ENCODE peak calls at places on chromosome 20, in four cellular contexts. Z is cardiac muscle cell, Y is heart right ventricle, D is brain microvascular endothelial cell. H is an unnamed sample.

GRCh38 chr20:36408219-36408618 is 102.1 kb downstream of the DLGAP4 start:
- DNase-seq in Z (no peak), Y (no peak), D (peak; percentile 29), H (peak; percentile 91)

GRCh38 chr20:38870733-38871559 is 55.3 kb upstream of the FAM83D start:
- DNase-seq in Z (no peak), Y (peak; percentile 16), D (no peak), H (no peak)

GRCh38 chr20:49293122-49293521 is 15.3 kb upstream of the ZNFX1 start:
- DNase-seq in Z (no peak), Y (no peak), D (no peak), H (no peak)

GRCh38 chr20:39880890-39881289 is 808.1 kb downstream of the MAFB start:
- DNase-seq in Z (no peak), Y (no peak), D (no peak), H (no peak)

GRCh38 chr20:61807426-61808160 is 258.1 kb downstream of the TAF4 start:
- DNase-seq in Z (no peak), Y (no peak), D (no peak), H (peak; percentile 80)

GRCh38 chr20:34618676-34619075 is 58.2 kb downstream of the PIGU start:
- DNase-seq in Z (no peak), Y (no peak), D (no peak), H (no peak)

GRCh38 chr20:35058184-35058583 is 34.4 kb downstream of the TRPC4AP start:
- DNase-seq in Z (no peak), Y (no peak), D (no peak), H (no peak)

GRCh38 chr20:16505894-16506293 is 67.4 kb downstream of the KIF16B start:
- DNase-seq in Z (no peak), Y (no peak), D (no peak), H (no peak)

GRCh38 chr20:1467355-1468116 is 887 bp upstream of the NSFL1C start:
- DNase-seq in Z (no peak), Y (peak; percentile 21), D (no peak), H (no peak)

GRCh38 chr20:24935140-24935539 is 13.9 kb upstream of the CST7 start:
- DNase-seq in Z (no peak), Y (no peak), D (no peak), H (no peak)

GRCh38 chr20:12201289-12201991 is 283.7 kb downstream of the BTBD3 start:
- DNase-seq in Z (no peak), Y (peak; percentile 8), D (peak; percentile 2), H (no peak)

GRCh38 chr20:41998539-41999341 is 380.6 kb upstream of the CHD6 start:
- DNase-seq in Z (no peak), Y (no peak), D (no peak), H (no peak)

GRCh38 chr20:1673424-1673823 is 15.8 kb upstream of the SIRPG start:
- DNase-seq in Z (no peak), Y (no peak), D (no peak), H (no peak)

GRCh38 chr20:25195962-25196700 is 619 bp downstream of the ENTPD6 start:
- DNase-seq in Z (peak; percentile 42), Y (no peak), D (peak; percentile 12), H (peak; percentile 66)

GRCh38 chr20:9660236-9660868 is 146.0 kb downstream of the LAMP5 start:
- DNase-seq in Z (peak; percentile 79), Y (peak; percentile 5), D (no peak), H (no peak)

GRCh38 chr20:35821807-35822242 is 50.0 kb downstream of the PHF20 start:
- DNase-seq in Z (no peak), Y (no peak), D (peak; percentile 70), H (peak; percentile 82)

GRCh38 chr20:21511850-21512633 is 1.8 kb downstream of the NKX2-2 start:
- DNase-seq in Z (no peak), Y (no peak), D (no peak), H (peak; percentile 88)

GRCh38 chr20:32203556-32204484 is 3.7 kb downstream of the PLAGL2 start:
- DNase-seq in Z (no peak), Y (no peak), D (no peak), H (peak; percentile 43)

GRCh38 chr20:52127309-52127708 is 64.3 kb downstream of the ZFP64 start:
- DNase-seq in Z (no peak), Y (no peak), D (no peak), H (no peak)

GRCh38 chr20:667351-668034 is 8.1 kb downstream of the SCRT2 start:
- DNase-seq in Z (peak; percentile 66), Y (peak; percentile 67), D (peak; percentile 22), H (peak; percentile 96)

GRCh38 chr20:2103454-2104153 is 2.0 kb downstream of the STK35 start:
- DNase-seq in Z (peak; percentile 22), Y (no peak), D (no peak), H (peak; percentile 76)

GRCh38 chr20:53226788-53227187 is 254.6 kb downstream of the TSHZ2 start:
- DNase-seq in Z (no peak), Y (no peak), D (no peak), H (no peak)

GRCh38 chr20:48459729-48460395 is 367.9 kb downstream of the PREX1 start:
- DNase-seq in Z (no peak), Y (no peak), D (no peak), H (no peak)

GRCh38 chr20:49540232-49540620 is 27.7 kb downstream of the PTGIS start:
- DNase-seq in Z (no peak), Y (no peak), D (no peak), H (no peak)

DNA sequence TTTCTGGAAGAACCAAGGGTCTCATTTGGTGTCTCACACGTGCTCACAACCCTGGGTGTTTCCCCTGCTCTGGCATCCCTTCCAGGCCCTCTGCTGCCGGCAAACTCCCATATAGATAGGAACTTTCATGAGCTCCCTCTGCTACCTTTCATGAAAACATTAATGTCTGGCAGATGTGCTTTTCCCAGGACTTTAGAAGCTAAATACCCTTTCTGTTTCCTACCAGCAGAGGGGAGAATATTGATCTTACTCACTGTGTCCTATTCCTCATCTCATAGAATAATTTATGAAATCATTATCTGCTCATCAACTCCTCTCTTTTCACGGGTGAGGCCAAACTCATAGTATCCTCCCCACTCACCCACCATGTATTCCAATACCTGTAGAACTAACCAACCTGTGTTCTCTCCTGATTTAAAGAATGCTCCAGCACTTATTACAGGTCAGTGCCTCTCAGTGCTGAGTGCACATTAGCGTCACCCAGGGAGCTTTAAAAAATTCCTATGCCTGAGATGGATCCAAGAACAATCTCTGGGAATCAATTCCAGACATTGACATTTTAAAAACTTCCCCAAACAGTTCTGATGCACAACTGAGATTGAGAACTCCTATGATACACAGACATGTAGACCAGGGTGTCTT is 298.5 kb upstream of the JAG1 start:
- DNase-seq in Z (no peak), Y (no peak), D (no peak), H (no peak)
- TF ChIP-seq CTCF in Z (no peak), Y (no peak), D (peak; percentile 23), H (peak; percentile 21)

GRCh38 chr20:43516251-43516824 is 8.8 kb downstream of the L3MBTL1 start:
- DNase-seq in Z (no peak), Y (no peak), D (no peak), H (no peak)

GRCh38 chr20:43515628-43516027 is 8.1 kb downstream of the L3MBTL1 start:
- DNase-seq in Z (no peak), Y (no peak), D (no peak), H (no peak)

GRCh38 chr20:43511879-43512278 is 4.4 kb downstream of the L3MBTL1 start:
- DNase-seq in Z (no peak), Y (no peak), D (no peak), H (no peak)

GRCh38 chr20:43513298-43514061 is 6.0 kb downstream of the L3MBTL1 start:
- DNase-seq in Z (no peak), Y (no peak), D (no peak), H (peak; percentile 46)

DNA sequence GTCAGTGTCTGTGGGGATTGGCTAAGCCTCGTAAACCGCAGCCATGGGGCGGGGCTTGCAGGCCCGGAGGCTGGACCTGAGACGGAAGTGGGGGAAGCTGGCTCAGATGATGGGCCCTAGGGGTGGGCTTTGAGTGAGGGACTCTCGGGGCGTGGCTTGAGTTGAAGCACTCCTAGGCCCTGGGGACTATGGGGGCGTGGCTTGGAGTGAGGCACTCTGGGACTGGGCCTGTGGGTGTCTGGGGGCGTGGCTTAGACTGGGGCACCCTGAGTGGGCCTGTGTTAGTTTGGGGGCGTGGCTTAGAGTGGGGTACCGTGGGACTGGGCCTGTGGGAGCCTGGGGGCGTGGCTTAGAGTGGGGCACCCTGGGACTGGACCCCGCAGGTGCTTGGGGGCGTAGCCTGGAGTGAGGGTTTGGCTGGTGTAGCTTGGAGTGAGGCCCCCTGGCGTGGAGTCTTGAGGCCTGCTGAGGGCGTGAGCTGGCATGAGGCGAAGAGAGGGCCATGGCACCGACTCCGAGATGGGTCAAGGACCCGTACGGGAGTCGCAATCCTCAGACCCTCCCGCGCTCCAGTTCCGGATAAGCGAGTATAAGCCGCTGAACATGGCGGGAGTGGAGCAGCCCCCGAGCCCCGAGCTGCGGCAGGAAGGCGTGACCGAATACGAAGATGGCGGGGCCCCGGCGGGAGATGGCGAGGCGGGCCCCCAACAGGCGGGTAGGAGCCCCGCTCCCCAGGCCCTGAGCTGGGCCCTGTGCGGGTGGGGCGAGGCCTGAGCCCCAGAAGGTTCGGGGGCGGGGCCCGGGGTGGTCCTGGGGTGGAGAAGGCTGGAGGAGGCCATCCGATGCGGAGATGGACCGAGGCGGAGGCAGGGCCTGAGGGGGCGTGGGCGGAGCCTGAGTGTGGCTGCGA is 6.8 kb downstream of the L3MBTL1 start:
- DNase-seq in Z (peak; percentile 99), Y (peak; percentile 97), D (peak; percentile 98), H (peak; percentile 99)
- H3K27ac ChIP-seq in Z (no peak overlapping the region), Y (peak overlapping the region; percentile 69), D (no peak overlapping the region), H (no peak overlapping the region)

DNA sequence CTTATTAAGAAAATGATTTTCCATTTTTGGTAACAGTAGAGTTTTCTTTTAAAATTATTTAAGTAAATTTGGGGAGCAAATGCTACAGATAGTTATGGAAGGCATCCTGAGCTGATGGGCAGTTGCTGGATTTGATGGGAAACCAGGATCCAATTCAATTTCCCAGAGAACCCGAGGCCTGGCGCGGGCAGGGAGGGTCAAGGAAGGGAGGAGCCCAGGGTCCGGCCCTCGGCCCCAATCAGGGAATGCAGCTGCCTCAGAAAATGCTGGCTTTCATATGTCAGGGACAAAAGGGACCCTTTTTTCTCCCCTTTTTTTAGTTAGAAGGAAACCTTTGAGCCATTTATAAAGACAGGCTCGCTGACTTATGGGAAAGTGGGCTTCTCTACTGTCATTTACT is 42.1 kb downstream of the CTCFL start:
- DNase-seq in Z (no peak), Y (no peak), D (no peak), H (no peak)
- H3K4me3 ChIP-seq in Z (no peak overlapping the region), Y (no peak overlapping the region), D (no peak overlapping the region), H (no peak overlapping the region)

GRCh38 chr20:5789827-5790226 is 39.6 kb downstream of the SHLD1 start:
- DNase-seq in Z (no peak), Y (no peak), D (no peak), H (no peak)

GRCh38 chr20:5785146-5785545 is 34.9 kb downstream of the SHLD1 start:
- DNase-seq in Z (no peak), Y (no peak), D (no peak), H (peak; percentile 75)

GRCh38 chr20:5784735-5785134 is 34.5 kb downstream of the SHLD1 start:
- DNase-seq in Z (no peak), Y (no peak), D (no peak), H (no peak)

GRCh38 chr20:5788385-5788895 is 38.2 kb downstream of the SHLD1 start:
- DNase-seq in Z (peak; percentile 91), Y (peak; percentile 86), D (peak; percentile 88), H (peak; percentile 69)

GRCh38 chr20:5786930-5787826 is 37.0 kb downstream of the SHLD1 start:
- DNase-seq in Z (no peak), Y (peak; percentile 40), D (peak; percentile 52), H (peak; percentile 89)
- TF ChIP-seq CTCF in Z (no peak), Y (no peak), D (peak; percentile 24), H (peak; percentile 16)

H was measured in osteoblast.